ENCODE peak calls at places on chromosomes 4 and X, in four cellular contexts. V, D, M and T are unnamed samples.

GRCh38 chr4:47933798-47934197 is 19.4 kb upstream of the NFXL1 start:
- DNase-seq in V (no peak), D (peak), M (peak), T (no peak)

GRCh38 chr4:157076578-157076947 is 613 bp downstream of the GLRB start:
- DNase-seq in V (no peak), D (no peak), M (no peak), T (no peak)

GRCh38 chrX:140949231-140949630 is 53.2 kb upstream of the SPANXB1 start:
- DNase-seq in V (no peak), D (no peak), M (no peak), T (no peak)

GRCh38 chrX:74534569-74535038 is 79.8 kb downstream of the RLIM start:
- DNase-seq in V (no peak), D (peak), M (no peak), T (no peak)

GRCh38 chr4:167219090-167219489 is 15.2 kb downstream of the SPOCK3 start:
- DNase-seq in V (no peak), D (no peak), M (no peak), T (no peak)

GRCh38 chrX:80550722-80551121 is 130.5 kb downstream of the TENT5D start:
- DNase-seq in V (no peak), D (no peak), M (peak), T (no peak)

GRCh38 chr4:120318447-120318846 is 251.8 kb upstream of the MAD2L1 start:
- DNase-seq in V (no peak), D (no peak), M (peak), T (no peak)

GRCh38 chr4:74012130-74012529 is 13.7 kb upstream of the CXCL5 start:
- DNase-seq in V (no peak), D (no peak), M (no peak), T (no peak)

GRCh38 chrX:111386884-111387283 is 25.1 kb downstream of the DCX start:
- DNase-seq in V (no peak), D (no peak), M (no peak), T (no peak)

GRCh38 chr4:151097759-151098158 is 1.7 kb upstream of the RPS3A start:
- DNase-seq in V (no peak), D (no peak), M (no peak), T (no peak)

GRCh38 chr4:122086338-122086737 is 65.8 kb upstream of the BLTP1 start:
- DNase-seq in V (peak), D (no peak), M (peak), T (no peak)

DNA sequence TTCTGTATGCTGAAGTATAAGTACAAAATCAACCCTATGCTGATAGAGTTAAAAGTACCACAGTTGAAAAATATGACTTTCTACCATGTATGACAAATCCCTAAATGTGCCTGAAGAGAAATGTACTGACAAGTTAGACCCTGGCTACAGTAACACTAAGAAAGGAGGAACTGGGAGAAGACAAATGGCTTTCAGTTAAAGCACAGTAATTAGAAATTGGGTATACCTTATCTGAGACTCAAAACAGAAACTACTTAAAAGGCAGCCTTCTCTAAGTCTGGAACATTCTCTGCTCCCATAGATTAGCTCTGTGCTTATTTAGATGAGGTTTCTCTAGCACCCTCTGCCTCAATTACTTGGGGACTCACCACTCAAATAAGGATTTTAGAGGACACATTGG is 189.1 kb downstream of the GPC3 start:
- DNase-seq in V (no peak), D (no peak), M (no peak), T (no peak)
- H3K27ac ChIP-seq in V (no peak), D (no peak), M (no peak), T (no peak)

GRCh38 chr4:148353571-148353970 is 88.6 kb downstream of the NR3C2 start:
- DNase-seq in V (no peak), D (no peak), M (no peak), T (no peak)

GRCh38 chr4:148359769-148360168 is 82.4 kb downstream of the NR3C2 start:
- DNase-seq in V (no peak), D (no peak), M (no peak), T (no peak)

GRCh38 chr4:148354186-148354585 is 88.0 kb downstream of the NR3C2 start:
- DNase-seq in V (no peak), D (no peak), M (no peak), T (no peak)

DNA sequence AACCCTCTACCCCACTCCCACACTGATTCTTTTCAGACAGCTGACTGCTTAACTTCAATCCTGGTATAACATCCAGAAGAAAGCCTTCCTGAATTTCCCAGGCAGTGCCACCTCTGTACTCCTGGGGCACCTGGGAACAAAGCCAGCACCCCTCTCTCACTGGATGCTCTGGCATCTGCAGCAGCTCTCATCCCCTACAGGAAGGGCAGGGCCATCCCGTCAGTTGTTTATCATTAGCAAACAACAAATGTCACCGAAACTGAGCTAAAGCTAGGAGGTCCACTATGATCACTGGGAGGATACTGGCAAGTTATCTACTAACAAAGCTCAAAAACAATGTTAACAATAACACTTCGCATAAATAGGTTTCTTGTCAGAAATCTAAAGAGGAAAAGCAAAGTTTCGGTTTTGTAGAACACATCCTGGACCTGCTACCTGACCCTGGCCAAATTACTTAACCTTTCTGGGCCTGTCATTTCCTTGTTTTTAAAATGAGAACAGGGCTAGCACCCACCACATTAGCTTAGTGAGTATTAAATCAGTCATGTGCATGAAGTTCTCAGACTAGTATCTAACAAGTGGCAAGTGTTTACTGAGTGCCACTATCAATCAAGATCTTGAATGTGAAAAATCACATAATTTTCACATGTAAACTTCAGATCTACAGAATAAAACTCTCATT is 86.6 kb downstream of the NR3C2 start:
- DNase-seq in V (no peak), D (no peak), M (no peak), T (no peak)
- H3K27ac ChIP-seq in V (no peak), D (no peak), M (no peak), T (no peak)

GRCh38 chr4:96295143-96295763 is 455.4 kb downstream of the PDHA2 start:
- DNase-seq in V (no peak), D (no peak), M (no peak), T (no peak)

GRCh38 chr4:96293806-96294205 is 453.9 kb downstream of the PDHA2 start:
- DNase-seq in V (no peak), D (no peak), M (no peak), T (no peak)
- H3K27ac ChIP-seq in V (no peak), D (no peak), M (no peak), T (no peak)

DNA sequence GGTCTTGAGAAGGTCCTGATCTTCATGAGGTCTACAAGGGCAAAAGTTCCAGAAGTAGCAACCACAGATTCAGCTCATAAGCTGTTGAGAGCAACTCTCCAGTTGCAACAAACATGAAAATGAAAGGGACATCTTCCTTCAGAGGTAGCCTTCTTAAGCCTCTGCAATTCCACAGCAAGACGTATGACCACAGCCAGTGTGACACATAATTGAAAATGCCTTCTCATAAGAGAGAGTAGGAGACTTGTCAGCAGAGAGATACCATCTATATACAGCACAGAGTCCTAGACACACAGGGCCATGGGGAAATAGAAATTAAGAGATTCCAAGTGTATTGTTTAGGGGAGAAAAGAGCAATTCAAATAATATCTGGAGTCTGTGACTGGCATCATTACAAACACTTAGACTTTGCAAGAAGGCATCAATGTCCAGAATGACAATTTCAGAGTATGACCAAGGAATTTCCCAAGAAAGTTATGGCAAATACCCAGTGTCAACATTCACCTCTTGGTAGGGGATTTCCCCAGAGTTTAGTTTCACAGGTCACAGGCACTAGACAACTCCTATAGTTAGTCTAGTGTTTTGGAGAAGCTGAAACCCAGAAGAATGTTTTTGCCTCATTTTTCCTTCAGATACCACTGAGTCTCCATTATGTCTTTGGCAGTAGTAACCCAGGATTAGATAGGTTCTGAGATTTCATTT is 340.3 kb downstream of the ZNF674 start:
- DNase-seq in V (no peak), D (peak), M (no peak), T (no peak)
- H3K27ac ChIP-seq in V (no peak), D (no peak), M (no peak), T (peak)

GRCh38 chrX:129494887-129495286 is 28.4 kb downstream of the SMARCA1 start:
- DNase-seq in V (no peak), D (no peak), M (no peak), T (no peak)

GRCh38 chrX:129497146-129497805 is 26.0 kb downstream of the SMARCA1 start:
- DNase-seq in V (no peak), D (no peak), M (no peak), T (no peak)

GRCh38 chrX:129496625-129497024 is 26.7 kb downstream of the SMARCA1 start:
- DNase-seq in V (no peak), D (no peak), M (no peak), T (no peak)

GRCh38 chrX:129493643-129494042 is 29.6 kb downstream of the SMARCA1 start:
- DNase-seq in V (no peak), D (peak), M (no peak), T (no peak)

DNA sequence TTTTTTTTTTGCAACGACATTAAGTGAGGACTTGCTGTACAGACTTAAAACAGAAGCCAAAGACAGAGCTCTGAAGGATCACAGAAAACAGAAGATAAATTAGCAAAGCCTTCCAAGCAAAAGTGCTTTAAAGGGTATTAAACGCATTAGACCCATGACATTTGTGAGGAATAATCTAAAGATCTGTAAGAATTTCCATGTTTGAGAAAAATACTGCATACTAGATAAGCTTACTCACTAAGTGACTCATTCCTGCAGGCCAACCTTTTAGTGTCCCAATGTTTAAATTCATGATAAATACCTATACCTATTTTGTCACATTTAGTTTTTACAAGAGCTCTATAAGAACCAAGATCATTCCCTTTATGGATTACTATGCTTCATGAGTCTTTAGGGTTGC is 27.3 kb downstream of the SMARCA1 start:
- DNase-seq in V (no peak), D (no peak), M (no peak), T (no peak)
- H3K27ac ChIP-seq in V (no peak), D (no peak), M (no peak), T (no peak)

GRCh38 chr4:78057600-78058560 is 757 bp downstream of the FRAS1 start:
- DNase-seq in V (peak), D (peak), M (peak), T (no peak)
- H3K27ac ChIP-seq in V (peak), D (peak), M (peak), T (peak)

GRCh38 chrX:53474707-53475106 is 40.5 kb upstream of the HSD17B10 start:
- DNase-seq in V (no peak), D (no peak), M (no peak), T (no peak)
- H3K27ac ChIP-seq in V (no peak), D (no peak), M (no peak), T (no peak)

DNA sequence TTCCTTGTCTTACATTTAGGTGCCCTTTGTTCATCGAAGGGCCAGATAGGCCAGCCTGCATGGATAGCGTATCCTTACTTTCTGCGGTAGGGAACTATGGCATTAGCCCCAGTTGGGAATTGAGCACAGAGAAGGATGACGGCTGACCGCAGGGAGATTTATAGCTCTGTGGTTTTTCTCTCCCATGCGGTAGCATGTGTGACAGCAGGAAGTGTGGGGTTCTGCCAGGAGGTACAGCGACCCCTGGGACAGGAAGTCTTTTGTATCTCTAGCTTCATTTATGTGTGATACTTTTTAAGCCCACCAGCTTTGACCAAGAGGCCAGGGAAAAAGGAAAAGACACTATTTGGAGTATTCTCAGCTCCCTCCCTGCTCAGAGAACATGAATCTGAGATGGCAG is 33.1 kb downstream of the GAB3 start:
- DNase-seq in V (no peak), D (no peak), M (no peak), T (no peak)
- H3K27ac ChIP-seq in V (peak), D (no peak), M (no peak), T (no peak)